ENCODE peak calls at places on chromosomes 11 and 22, in four cellular contexts. H is effector memory CD4-positive, alpha-beta T cell; B is AG08395; Q is T1000. V is an unnamed sample.

GRCh38 chr22:37260939-37261338 is 16.9 kb upstream of the RAC2 start:
- DNase-seq in H (peak), B (peak), Q (no peak), V (no peak)

GRCh38 chr22:41976070-41976901 is 7.0 kb downstream of the SEPTIN3 start:
- DNase-seq in H (peak), B (peak), Q (peak), V (peak)

GRCh38 chr22:21594865-21595452 is 27.4 kb downstream of the UBE2L3 start:
- DNase-seq in H (no peak), B (no peak), Q (no peak), V (no peak)

GRCh38 chr22:19854778-19855503 is at the start of the genes GNB1L and RTL10:
- DNase-seq in H (peak), B (peak), Q (peak), V (peak)

GRCh38 chr22:39530692-39531331 is 1.7 kb downstream of the RPS19BP1 start:
- DNase-seq in H (no peak), B (peak), Q (no peak), V (no peak)

GRCh38 chr22:46008291-46008690 is 31.3 kb upstream of the WNT7B start:
- DNase-seq in H (no peak), B (no peak), Q (no peak), V (no peak)

GRCh38 chr22:27435839-27436581 is 365.5 kb downstream of the MN1 start:
- DNase-seq in H (no peak), B (peak), Q (no peak), V (no peak)

GRCh38 chr11:108198833-108199232 is 23.6 kb downstream of the NPAT start:
- DNase-seq in H (no peak), B (no peak), Q (no peak), V (no peak)

GRCh38 chr11:43521471-43521870 is 159.1 kb upstream of the HSD17B12 start:
- DNase-seq in H (no peak), B (no peak), Q (no peak), V (no peak)

GRCh38 chr11:33722579-33723234 is 13.5 kb downstream of the CD59 start:
- DNase-seq in H (no peak), B (peak), Q (no peak), V (no peak)

GRCh38 chr11:290621-291231 is 1.8 kb downstream of the PGGHG start:
- DNase-seq in H (no peak), B (no peak), Q (no peak), V (no peak)

GRCh38 chr22:41562461-41562860 is 1.7 kb downstream of the CSDC2 start:
- DNase-seq in H (no peak), B (no peak), Q (no peak), V (no peak)

GRCh38 chr11:44916797-44917196 is 33.9 kb downstream of the TP53I11 start:
- DNase-seq in H (no peak), B (no peak), Q (no peak), V (no peak)